ENCODE peak calls at places on chromosomes 3 and 15, in six cellular contexts. M is hypothalamus, T is cortex of kidney, Z is AG09319, I is lower lobe of right lung, K is tibial nerve. Q is an unnamed sample.

GRCh38 chr3:98974442-98974841 is 72.9 kb upstream of the DCBLD2 start:
- DNase-seq in M (no peak), K (no peak), Z (no peak), T (no peak), I (no peak), Q (peak)

GRCh38 chr3:112699436-112699978 is 58.6 kb upstream of the CCDC80 start:
- DNase-seq in M (no peak), I (no peak), Z (no peak), K (no peak), T (no peak), Q (peak)

GRCh38 chr15:69766156-69766555 is 313.5 kb downstream of the RPLP1 start:
- DNase-seq in K (no peak), T (no peak), M (no peak), Z (no peak), I (no peak), Q (no peak)

GRCh38 chr15:66154581-66154980 is 99.0 kb downstream of the MEGF11 start:
- DNase-seq in K (no peak), M (no peak), Z (no peak), T (no peak), I (no peak), Q (no peak)

GRCh38 chr15:69232144-69232543 is 66.6 kb upstream of the PAQR5 start:
- DNase-seq in M (no peak), Z (no peak), K (no peak), T (no peak), I (no peak), Q (no peak)

GRCh38 chr3:172065534-172065933 is 26.2 kb downstream of the FNDC3B start:
- DNase-seq in I (no peak), Z (peak), K (no peak), M (no peak), T (no peak), Q (peak)

GRCh38 chr3:111128884-111129283 is 57.3 kb downstream of the NECTIN3 start:
- DNase-seq in M (no peak), T (no peak), I (no peak), Z (no peak), K (no peak), Q (no peak)

GRCh38 chr3:42892169-42892568 is 13.8 kb upstream of the ZNF662 start:
- DNase-seq in T (no peak), M (no peak), I (no peak), Z (no peak), K (no peak), Q (no peak)

GRCh38 chr15:89593018-89593417 is 17.7 kb downstream of the TICRR start:
- DNase-seq in I (no peak), K (no peak), Z (no peak), M (no peak), T (no peak), Q (no peak)

GRCh38 chr3:67601919-67602608 is 52.3 kb downstream of the SUCLG2 start:
- DNase-seq in I (no peak), Z (no peak), M (no peak), K (no peak), T (no peak), Q (no peak)

GRCh38 chr3:55416381-55416821 is 70.7 kb downstream of the WNT5A start:
- DNase-seq in T (no peak), M (no peak), I (no peak), K (no peak), Z (peak), Q (no peak)

GRCh38 chr15:36161781-36162212 is 417.6 kb upstream of the CDIN1 start:
- DNase-seq in M (peak), I (no peak), Z (peak), T (no peak), K (peak), Q (no peak)

GRCh38 chr3:157360044-157360443 is 76.6 kb upstream of the PTX3 start:
- DNase-seq in T (no peak), I (no peak), M (no peak), Z (peak), K (no peak), Q (peak)

GRCh38 chr15:40770147-40770721 is 454 bp downstream of the C15orf62 start:
- DNase-seq in I (peak), K (no peak), T (no peak), M (no peak), Z (no peak), Q (peak)

GRCh38 chr15:43932907-43933306 is 106.1 kb downstream of the WDR76 start:
- DNase-seq in Z (no peak), K (no peak), I (no peak), T (no peak), M (no peak), Q (peak)

GRCh38 chr3:158434412-158435038 is 136.5 kb upstream of the MLF1 start:
- DNase-seq in T (no peak), K (peak), M (peak), Z (peak), I (no peak), Q (peak)

GRCh38 chr15:70050970-70051369 is 46.7 kb downstream of the TLE3 start:
- DNase-seq in Z (no peak), I (no peak), M (no peak), K (no peak), T (no peak), Q (no peak)

GRCh38 chr3:184740509-184741258 is 28.8 kb upstream of the MAGEF1 start:
- DNase-seq in Z (peak), K (no peak), T (no peak), I (no peak), M (no peak), Q (no peak)

GRCh38 chr3:102163039-102163817 is 271.6 kb upstream of the ZPLD1 start:
- DNase-seq in M (no peak), T (no peak), K (peak), Z (no peak), I (no peak), Q (peak)

GRCh38 chr3:183085634-183086390 is 13.5 kb downstream of the MCCC1 start:
- DNase-seq in K (no peak), M (no peak), Z (no peak), I (no peak), T (no peak), Q (peak)

GRCh38 chr3:44030690-44031344 is 210.9 kb upstream of the TOPAZ1 start:
- DNase-seq in M (no peak), K (no peak), T (no peak), I (no peak), Z (no peak), Q (no peak)

GRCh38 chr15:101308604-101309435 is 13.8 kb upstream of the SNRPA1 start:
- DNase-seq in I (peak), T (no peak), M (no peak), K (no peak), Z (no peak), Q (no peak)

GRCh38 chr3:43190682-43191081 is 84.8 kb upstream of the POMGNT2 start:
- DNase-seq in T (no peak), Z (no peak), M (no peak), K (no peak), I (no peak), Q (peak)

GRCh38 chr3:122546151-122546550 is 17.9 kb downstream of the PARP9 start:
- DNase-seq in K (no peak), M (no peak), Z (no peak), I (no peak), T (no peak), Q (no peak)

GRCh38 chr3:123584284-123584987 is 417 bp downstream of the HACD2 start:
- DNase-seq in M (peak), T (peak), Z (no peak), I (peak), K (peak), Q (no peak)

GRCh38 chr3:161551697-161552096 is 55.1 kb downstream of the OTOL1 start:
- DNase-seq in Z (no peak), M (no peak), T (no peak), K (no peak), I (no peak), Q (no peak)

GRCh38 chr15:82231233-82231632 is 31.3 kb downstream of the EFL1 start:
- DNase-seq in Z (no peak), I (no peak), K (no peak), M (no peak), T (no peak), Q (no peak)

GRCh38 chr3:53806182-53807116 is 39.8 kb downstream of the CHDH start:
- DNase-seq in I (no peak), Z (peak), M (no peak), K (no peak), T (no peak), Q (no peak)

GRCh38 chr3:9780920-9781319 is 11.2 kb upstream of the CAMK1 start:
- DNase-seq in M (no peak), I (no peak), K (no peak), T (no peak), Z (no peak), Q (no peak)

GRCh38 chr15:35605790-35606189 is 59.8 kb upstream of the DPH6 start:
- DNase-seq in Z (no peak), K (no peak), I (no peak), M (no peak), T (no peak), Q (no peak)

GRCh38 chr3:14124223-14124614 is 451 bp downstream of the CHCHD4 start:
- DNase-seq in Z (no peak), K (no peak), M (peak), T (no peak), I (peak), Q (peak)

GRCh38 chr15:92429378-92430066 is 35.8 kb downstream of the ST8SIA2 start:
- DNase-seq in K (no peak), M (no peak), T (no peak), I (no peak), Z (peak), Q (no peak)

GRCh38 chr3:6273878-6274277 is 587.0 kb upstream of the GRM7 start:
- DNase-seq in Z (no peak), M (no peak), T (no peak), I (no peak), K (no peak), Q (no peak)

GRCh38 chr3:58077586-58078285 is 69.5 kb downstream of the FLNB start:
- DNase-seq in K (no peak), Z (no peak), M (no peak), T (no peak), I (no peak), Q (no peak)

GRCh38 chr3:34843479-34843870 is 795.9 kb upstream of the ARPP21 start:
- DNase-seq in Z (no peak), K (no peak), T (no peak), M (no peak), I (no peak), Q (no peak)

GRCh38 chr3:62602987-62603386 is 229.6 kb upstream of the FEZF2 start:
- DNase-seq in Z (no peak), K (no peak), T (no peak), M (no peak), I (no peak), Q (no peak)

Q was measured in lung microvascular endothelial cell.